ENCODE peak calls at places on chromosomes 3 and 15, in nine cellular contexts. W is PC-9, A is DND-41, R is mesendoderm, H is GM23338, N is fibroblast of lung, E is H9, Q is astrocyte, J is OCI-LY7. C is an unnamed sample. For H3K4me1 and H3K79me2, the result is how much of the 10 kb centered on the place peaks cover.

GRCh38 chr3:140809326-140809725 is 131.5 kb downstream of the TRIM42 start:
- DNase-seq in H (no peak), R (no peak), Q (no peak), A (peak), J (peak), N (no peak), E (no peak), W (no peak), C (no peak)

GRCh38 chr15:31452595-31453557 is 126.2 kb downstream of the KLF13 start:
- DNase-seq in E (peak), W (no peak), J (peak), R (no peak), H (no peak), N (no peak), Q (no peak), A (no peak), C (no peak)

GRCh38 chr3:89025185-89025584 is 82.2 kb upstream of the EPHA3 start:
- DNase-seq in R (no peak), Q (peak), J (no peak), H (no peak), E (no peak), W (no peak), N (peak), A (no peak), C (peak)

GRCh38 chr3:8914491-8914890 is 48.8 kb downstream of the RAD18 start:
- DNase-seq in H (no peak), A (no peak), Q (no peak), J (no peak), R (no peak), E (no peak), W (no peak), N (no peak), C (no peak)

GRCh38 chr3:17023006-17023664 is 138.4 kb downstream of the PLCL2 start:
- DNase-seq in A (no peak), E (no peak), R (no peak), H (no peak), N (peak), W (no peak), J (no peak), Q (peak), C (peak)

GRCh38 chr3:136074546-136074945 is 109.0 kb downstream of the PPP2R3A start:
- DNase-seq in J (no peak), Q (peak), E (no peak), A (no peak), W (no peak), N (peak), H (no peak), R (no peak), C (no peak)

GRCh38 chr3:9310043-9310442 is 52.8 kb upstream of the THUMPD3 start:
- DNase-seq in Q (no peak), J (no peak), R (no peak), A (no peak), E (no peak), W (no peak), N (no peak), H (no peak), C (no peak)

GRCh38 chr15:87575896-87576295 is 680.6 kb downstream of the NTRK3 start:
- DNase-seq in H (no peak), J (no peak), E (no peak), R (no peak), A (no peak), W (no peak), N (no peak), Q (no peak), C (peak)

DNA sequence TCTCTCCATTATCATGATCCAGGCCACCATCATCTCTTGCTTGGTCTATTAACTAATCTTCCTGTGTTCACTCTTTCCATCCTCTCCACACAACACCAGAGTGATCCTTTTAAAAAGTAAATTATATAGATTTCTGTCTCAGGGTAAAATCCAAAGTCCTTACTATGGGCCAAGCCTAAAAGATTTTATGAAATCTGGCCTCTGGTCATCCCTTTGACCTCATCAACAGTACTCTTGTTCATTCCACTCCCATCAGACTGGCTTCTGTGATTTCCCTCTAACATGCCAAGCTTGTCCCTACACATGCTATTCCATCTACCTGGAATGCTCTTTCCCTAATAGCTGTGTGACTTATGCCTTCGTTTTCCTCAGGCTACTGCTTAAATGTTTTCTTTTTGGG is 8.3 kb upstream of the TIPARP start:
- DNase-seq in W (no peak), H (no peak), Q (no peak), A (no peak), E (no peak), J (no peak), R (no peak), N (no peak), C (no peak)
- H3K4me1 ChIP-seq in W (under half), H (under half), Q (under half), A (under half), E (under half), J (under half), R (under half), N (under half), C (under half)

GRCh38 chr15:57061281-57061680 is 142.8 kb downstream of the TCF12 start:
- DNase-seq in E (no peak), H (no peak), R (no peak), A (no peak), Q (no peak), N (peak), J (no peak), W (no peak), C (no peak)

GRCh38 chr15:57057134-57057930 is 138.9 kb downstream of the TCF12 start:
- DNase-seq in Q (no peak), J (no peak), W (no peak), R (peak), E (no peak), H (no peak), A (no peak), N (no peak), C (peak)

GRCh38 chr15:57061696-57062095 is 143.3 kb downstream of the TCF12 start:
- DNase-seq in Q (no peak), H (no peak), A (no peak), R (no peak), J (no peak), N (no peak), W (no peak), E (no peak), C (no peak)

GRCh38 chr15:57064033-57064432 is 145.6 kb downstream of the TCF12 start:
- DNase-seq in J (no peak), R (no peak), A (no peak), E (no peak), H (no peak), W (no peak), Q (no peak), N (no peak), C (no peak)

DNA sequence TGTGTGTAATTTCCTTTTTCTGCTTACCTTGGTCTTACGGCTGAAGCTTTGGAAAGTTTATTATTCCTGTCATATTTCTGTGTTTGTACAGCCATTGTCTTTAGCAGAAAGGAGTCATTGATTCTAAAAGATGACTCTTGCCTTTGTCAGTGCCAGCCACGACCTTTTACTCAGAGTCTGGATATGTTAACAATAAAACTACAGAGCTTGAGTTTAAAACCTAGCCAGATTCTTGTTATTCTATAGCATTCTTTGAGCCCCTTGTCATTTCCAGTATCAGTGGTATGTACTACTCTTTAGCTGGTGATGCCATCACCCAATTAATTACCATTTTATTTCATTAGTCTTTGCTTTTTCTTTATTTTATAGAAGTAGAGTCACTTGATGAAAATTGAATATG is 142.4 kb downstream of the TCF12 start:
- DNase-seq in H (no peak), Q (peak), E (no peak), R (no peak), J (no peak), N (peak), W (peak), A (no peak), C (peak)
- H3K79me2 ChIP-seq in H (half or more), Q (half or more), E (under half), R (under half), J (under half), N (under half), W (under half), A (half or more), C (half or more)

GRCh38 chr3:195895900-195896360 is 12.4 kb downstream of the TNK2 start:
- DNase-seq in J (peak), W (peak), Q (no peak), N (no peak), E (no peak), H (peak), R (peak), A (peak), C (peak)
- H3K4me1 ChIP-seq in J (half or more), W (under half), Q (half or more), N (under half), E (under half), H (under half), R (under half), A (under half), C (half or more)

DNA sequence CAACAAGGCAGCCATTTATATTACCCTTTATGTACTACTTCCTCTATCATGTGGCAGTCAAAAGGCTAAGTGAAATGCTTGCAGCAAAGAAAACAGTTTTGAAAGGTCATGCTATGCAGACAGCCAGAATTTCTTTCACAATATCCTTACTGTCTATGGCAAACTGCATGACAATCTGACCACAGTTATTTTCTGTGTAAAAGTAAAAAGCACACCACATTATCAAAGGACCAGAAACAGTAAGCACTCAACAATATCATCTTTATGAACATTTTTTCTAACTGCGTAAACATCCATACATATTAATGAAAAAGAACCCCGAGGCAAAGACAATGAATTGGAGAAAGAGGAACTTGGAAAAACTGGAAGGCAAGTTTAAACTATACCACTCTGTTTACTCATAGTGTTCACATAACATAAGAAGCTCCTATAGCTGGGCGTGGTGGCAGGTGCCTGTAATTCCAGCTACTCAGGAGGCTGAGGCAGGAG is 47.9 kb downstream of the PIK3CB start:
- DNase-seq in N (peak), A (no peak), R (no peak), J (no peak), Q (peak), E (no peak), W (peak), H (no peak), C (peak)
- H3K79me2 ChIP-seq in N (under half), A (under half), R (under half), J (under half), Q (under half), E (under half), W (under half), H (under half), C (under half)

DNA sequence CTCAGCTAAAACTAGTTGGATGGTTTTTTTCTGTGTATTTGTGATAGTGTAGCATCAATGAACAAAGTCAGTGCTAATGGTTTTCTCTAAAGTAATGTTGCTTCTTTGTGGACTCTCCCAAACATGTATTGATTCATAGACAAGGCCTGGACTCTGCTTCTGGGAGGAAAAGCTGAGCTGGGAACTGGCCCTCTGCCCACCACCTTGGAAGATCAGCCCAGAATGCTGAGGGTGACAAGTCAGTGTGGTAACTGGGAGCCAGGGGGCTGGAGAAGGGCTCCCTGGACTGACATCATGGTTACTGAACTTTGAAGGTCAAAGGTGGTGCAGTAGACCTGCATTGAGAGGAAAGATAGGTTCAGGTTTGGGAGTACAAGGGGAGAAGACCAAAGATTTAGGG is 3.0 kb downstream of the ARHGAP31 start:
- DNase-seq in W (no peak), A (no peak), R (no peak), Q (peak), H (no peak), J (no peak), N (peak), E (no peak), C (no peak)
- H3K4me1 ChIP-seq in W (under half), A (under half), R (under half), Q (under half), H (under half), J (under half), N (under half), E (under half), C (under half)

GRCh38 chr15:55322452-55322851 is 3.4 kb downstream of the PIGB start:
- DNase-seq in E (no peak), J (no peak), W (no peak), A (no peak), R (no peak), Q (no peak), N (no peak), H (no peak), C (no peak)
- H3K79me2 ChIP-seq in E (under half), J (under half), W (under half), A (under half), R (under half), Q (under half), N (under half), H (under half), C (under half)

GRCh38 chr15:64462492-64462891 is 2.1 kb downstream of the ZNF609 start:
- DNase-seq in W (no peak), A (no peak), R (no peak), H (no peak), N (no peak), J (no peak), E (no peak), Q (no peak), C (no peak)

GRCh38 chr15:64460737-64461576 is 579 bp downstream of the ZNF609 start:
- DNase-seq in H (peak), Q (peak), R (peak), N (peak), A (peak), W (peak), E (peak), J (peak), C (peak)

GRCh38 chr15:64459382-64459781 is 996 bp upstream of the ZNF609 start:
- DNase-seq in R (peak), J (no peak), Q (no peak), E (no peak), A (no peak), N (no peak), H (no peak), W (no peak), C (no peak)

GRCh38 chr15:64460206-64460736 is at the start of gene ZNF609:
- DNase-seq in E (peak), W (peak), J (peak), Q (peak), N (peak), A (peak), R (peak), H (peak), C (peak)

DNA sequence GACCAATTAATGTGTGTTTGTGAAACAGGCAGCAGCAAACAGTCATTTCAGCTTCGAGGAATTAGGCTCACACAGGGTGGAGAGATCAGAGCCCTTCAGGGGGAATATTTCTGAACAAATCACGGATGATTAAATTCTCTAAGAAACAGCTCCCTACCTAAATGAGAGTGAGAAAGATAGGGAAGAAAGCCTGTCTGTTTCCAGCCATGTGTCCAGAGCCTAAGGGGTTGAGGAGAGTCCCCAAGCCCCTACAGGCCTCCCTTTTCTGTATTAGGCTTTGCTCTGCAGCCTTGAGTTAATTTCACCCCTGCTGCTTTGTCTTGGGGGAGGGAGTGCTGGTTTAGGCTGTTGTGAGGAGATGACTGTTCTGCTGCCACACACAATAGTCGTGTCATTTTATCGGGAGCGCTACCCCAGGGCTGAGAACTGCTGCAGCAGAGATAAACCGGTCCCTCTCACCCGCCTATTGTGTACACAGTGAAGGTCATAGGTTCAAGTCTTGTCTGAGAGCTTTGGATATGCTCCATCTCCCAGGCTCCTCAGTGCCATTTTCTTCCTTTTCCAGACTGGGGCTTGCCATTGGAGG is 1.3 kb downstream of the ZNF609 start:
- DNase-seq in Q (peak), J (no peak), A (peak), E (peak), N (peak), R (peak), W (no peak), H (peak), C (no peak)
- H3K4me1 ChIP-seq in Q (under half), J (half or more), A (under half), E (under half), N (under half), R (under half), W (under half), H (under half), C (under half)

DNA sequence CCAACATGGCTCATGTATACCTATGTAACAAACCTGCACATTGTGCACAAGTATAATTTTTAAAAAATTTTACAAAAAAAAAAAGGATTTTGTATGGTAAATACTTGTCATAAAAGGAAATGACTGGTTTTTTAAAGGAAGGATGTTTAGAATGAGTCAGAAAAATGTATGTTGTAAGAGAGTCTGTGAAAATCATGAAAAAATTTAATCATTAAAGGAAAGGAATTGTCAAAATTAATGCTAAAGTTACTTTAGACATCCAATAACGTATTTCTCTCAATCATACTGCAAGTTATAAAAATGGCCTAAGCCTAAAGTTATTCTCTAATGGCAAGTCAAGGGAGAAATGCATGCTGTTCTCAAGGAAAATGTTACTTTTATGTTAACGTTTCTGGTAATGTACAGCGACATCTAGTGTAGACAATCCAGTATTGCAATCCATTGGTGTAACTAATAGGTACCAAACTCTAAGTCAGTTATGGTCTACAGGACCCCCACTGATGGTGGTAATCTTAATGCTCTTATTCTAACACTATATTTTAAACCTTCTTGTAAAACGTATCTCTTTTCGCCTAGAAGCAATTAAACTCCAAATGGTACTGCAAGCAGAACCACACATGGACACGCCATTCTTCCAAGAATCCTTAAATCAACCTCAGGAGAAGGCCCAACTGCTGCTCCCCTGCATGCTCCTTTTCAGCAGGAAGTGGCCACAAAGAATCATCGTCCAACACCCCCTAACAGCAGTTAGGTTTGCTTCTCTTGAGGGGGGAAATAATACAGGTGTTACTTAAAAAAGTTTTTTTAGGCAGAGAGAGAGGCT is 35.3 kb downstream of the NCEH1 start:
- DNase-seq in H (peak), Q (peak), J (peak), N (peak), W (peak), R (peak), A (no peak), E (no peak), C (peak)
- H3K79me2 ChIP-seq in H (under half), Q (half or more), J (under half), N (half or more), W (half or more), R (under half), A (under half), E (under half), C (half or more)

GRCh38 chr3:4754180-4755086 is 224.8 kb upstream of the BHLHE40 start:
- DNase-seq in J (no peak), R (no peak), E (no peak), H (no peak), A (no peak), N (no peak), W (no peak), Q (no peak), C (no peak)
- H3K4me1 ChIP-seq in J (under half), R (under half), E (under half), H (under half), A (under half), N (under half), W (under half), Q (under half), C (under half)

C was measured in mammary epithelial cell.